ENCODE peak calls at places on chromosomes 16 and 17, in four cellular contexts. N is HuH-7.5, B is HS-5, F is AG09309. W is an unnamed sample.

GRCh38 chr17:17741346-17742023 is 60.2 kb downstream of the RAI1 start:
- DNase-seq in B (no peak), F (no peak), N (no peak), W (no peak)

GRCh38 chr17:74394275-74394950 is 27.1 kb downstream of the GPR142 start:
- DNase-seq in N (no peak), B (no peak), F (no peak), W (no peak)

GRCh38 chr17:58335061-58335731 is 6.6 kb upstream of the TSPOAP1 start:
- DNase-seq in F (no peak), B (no peak), N (no peak), W (no peak)

GRCh38 chr17:55742272-55743102 is 8.4 kb upstream of the PCTP start:
- DNase-seq in B (no peak), N (no peak), F (no peak), W (no peak)

GRCh38 chr17:7562208-7562605 is 488 bp downstream of the SENP3 start:
- DNase-seq in B (no peak), F (no peak), N (no peak), W (no peak)

GRCh38 chr17:49020609-49021008 is 23.4 kb downstream of the IGF2BP1 start:
- DNase-seq in N (no peak), B (no peak), F (no peak), W (no peak)

GRCh38 chr17:75231071-75231470 is 25.6 kb downstream of the NUP85 start:
- DNase-seq in F (no peak), N (no peak), B (no peak), W (no peak)

GRCh38 chr17:49521521-49522185 is 26.6 kb downstream of the NGFR start:
- DNase-seq in F (no peak), N (no peak), B (no peak), W (no peak)

GRCh38 chr17:81443269-81443668 is 48.0 kb downstream of the BAHCC1 start:
- DNase-seq in F (no peak), N (no peak), B (no peak), W (no peak)

GRCh38 chr17:38465420-38466345 is 37.4 kb downstream of the ARHGAP23 start:
- DNase-seq in N (no peak), B (no peak), F (no peak), W (no peak)

GRCh38 chr16:11182381-11182780 is 73.6 kb downstream of the SOCS1 start:
- DNase-seq in F (no peak), N (no peak), B (no peak), W (no peak)

GRCh38 chr16:57314161-57314785 is 29.8 kb upstream of the PLLP start:
- DNase-seq in F (no peak), B (no peak), N (no peak), W (no peak)

GRCh38 chr17:45405250-45406086 is 27.2 kb downstream of the ARHGAP27 start:
- DNase-seq in N (peak; percentile 61), F (no peak), B (no peak), W (no peak)

GRCh38 chr16:89922884-89923639 is at the start of gene TUBB3:
- DNase-seq in F (no peak), N (peak; percentile 100), B (no peak), W (no peak)

GRCh38 chr17:4788807-4789700 is at the start of gene GLTPD2:
- DNase-seq in F (no peak), N (peak; percentile 78), B (no peak), W (no peak)

GRCh38 chr17:51909971-51910370 is 248.5 kb downstream of the CA10 start:
- DNase-seq in N (no peak), B (no peak), F (no peak), W (no peak)

GRCh38 chr16:81004646-81005353 is 1.9 kb downstream of the CMC2 start:
- DNase-seq in N (no peak), B (no peak), F (peak; percentile 21), W (no peak)

GRCh38 chr17:17416400-17417360 is 60.1 kb upstream of the MED9 start:
- DNase-seq in B (no peak), N (no peak), F (no peak), W (no peak)

GRCh38 chr17:73301359-73301758 is 10.4 kb downstream of the CDC42EP4 start:
- DNase-seq in F (no peak), N (no peak), B (no peak), W (no peak)